ENCODE peak calls at places on chromosome 19, in seven cellular contexts. L is Kasumi-1; U is endothelial cell; S is CD8-positive, alpha-beta T cell; B is stimulated activated CD4-positive, alpha-beta T cell treated with anti-CD3 and anti-CD28 coated beads, Interleukin-1b, Interleukin-23, amount 100 ng/mL, for 1 hour; C is AG09309; W is T1000. V is an unnamed sample.

GRCh38 chr19:7540761-7541480 is 5.4 kb downstream of the PNPLA6 start:
- DNase-seq in U (no peak), W (no peak), C (no peak), L (no peak), S (no peak), B (no peak), V (no peak)

GRCh38 chr19:45097776-45098520 is 5.0 kb downstream of the PPP1R37 start:
- DNase-seq in S (no peak), U (no peak), L (no peak), C (peak), B (no peak), W (peak), V (no peak)

GRCh38 chr19:852136-853013 is at the start of gene ELANE:
- DNase-seq in U (no peak), W (no peak), S (no peak), L (peak), B (no peak), C (no peak), V (no peak)

GRCh38 chr19:47509973-47510372 is 4.9 kb downstream of the NAPA start:
- DNase-seq in L (no peak), W (no peak), S (no peak), C (no peak), U (no peak), B (no peak), V (no peak)

GRCh38 chr19:39408392-39409206 is 2.0 kb downstream of the ZFP36 start:
- DNase-seq in U (no peak), S (peak), C (no peak), W (no peak), B (no peak), L (peak), V (peak)

GRCh38 chr19:39412100-39412866 is at the start of gene PLEKHG2:
- DNase-seq in B (peak), C (peak), L (peak), W (peak), U (peak), S (peak), V (peak)

GRCh38 chr19:33430674-33431277 is 57.3 kb downstream of the CEBPG start:
- DNase-seq in L (peak), S (peak), B (peak), U (peak), C (no peak), W (no peak), V (peak)

GRCh38 chr19:15934332-15935078 is at the start of gene CYP4F11:
- DNase-seq in W (no peak), L (no peak), S (no peak), C (no peak), U (no peak), B (no peak), V (no peak)

GRCh38 chr19:9952276-9952675 is 16.0 kb upstream of the OLFM2 start:
- DNase-seq in B (no peak), U (no peak), L (no peak), S (no peak), W (no peak), C (no peak), V (no peak)

GRCh38 chr19:55703790-55704215 is 28.8 kb downstream of the EPN1 start:
- DNase-seq in W (no peak), L (no peak), B (peak), C (no peak), U (peak), S (peak), V (peak)

GRCh38 chr19:58366576-58367430 is 4.3 kb upstream of the ZNF497 start:
- DNase-seq in U (no peak), W (no peak), C (no peak), S (no peak), L (no peak), B (no peak), V (no peak)

GRCh38 chr19:280541-281007 is 10.6 kb downstream of the PLPP2 start:
- DNase-seq in S (no peak), W (no peak), C (no peak), L (no peak), U (no peak), B (no peak), V (no peak)

GRCh38 chr19:18571564-18572344 is at the start of gene UBA52:
- DNase-seq in L (peak), W (peak), S (peak), B (peak), U (peak), C (peak), V (peak)